ENCODE peak calls at places on chromosomes 16 and 17, in six cellular contexts. Q is lower lobe of right lung, U is AG09309, K is putamen, E is T-cell, H is cardiac fibroblast. A is an unnamed sample.

GRCh38 chr17:63171428-63172205 is 205.6 kb downstream of the TANC2 start:
- DNase-seq in Q (no peak), K (no peak), H (peak; percentile 56), E (no peak), U (no peak), A (no peak)

GRCh38 chr17:69764137-69764536 is 310.9 kb upstream of the KCNJ16 start:
- DNase-seq in Q (no peak), U (no peak), H (peak; percentile 5), E (no peak), K (no peak), A (no peak)

GRCh38 chr16:25633549-25633948 is 58.2 kb upstream of the HS3ST4 start:
- DNase-seq in E (no peak), K (no peak), H (no peak), Q (no peak), U (no peak), A (peak; percentile 70)

GRCh38 chr16:48535369-48535787 is 74.6 kb downstream of the N4BP1 start:
- DNase-seq in Q (no peak), H (no peak), K (no peak), U (no peak), E (no peak), A (no peak)

GRCh38 chr16:83113317-83113716 is 486.5 kb downstream of the CDH13 start:
- DNase-seq in Q (no peak), U (no peak), H (peak; percentile 43), K (peak; percentile 45), E (no peak), A (peak; percentile 10)

GRCh38 chr17:7834554-7834890 is 505 bp downstream of the KDM6B start:
- DNase-seq in E (no peak), U (no peak), H (no peak), K (no peak), Q (peak; percentile 85), A (peak; percentile 64)

GRCh38 chr16:66964049-66964448 is 3.0 kb downstream of the CES3 start:
- DNase-seq in Q (no peak), U (no peak), H (no peak), K (no peak), E (no peak), A (no peak)

GRCh38 chr16:11621920-11622651 is 35.4 kb upstream of the LITAF start:
- DNase-seq in E (peak; percentile 70), U (no peak), K (no peak), H (no peak), Q (no peak), A (no peak)

GRCh38 chr17:61408151-61409041 is 8.8 kb downstream of the TBX2 start:
- DNase-seq in Q (peak; percentile 43), E (no peak), H (no peak), K (no peak), U (no peak), A (no peak)